ENCODE peak calls at places on chromosome 9, in eight cellular contexts. D, J, I, H, L, U, Y and N are unnamed samples.

GRCh38 chr9:79731483-79731882 is 159.7 kb downstream of the TLE4 start:
- DNase-seq in D (no peak), J (no peak), I (no peak), H (no peak), L (no peak), U (no peak), Y (no peak), N (no peak)

GRCh38 chr9:75053869-75054268 is 25.8 kb upstream of the CARNMT1 start:
- DNase-seq in D (no peak), J (no peak), I (no peak), H (no peak), L (no peak), U (no peak), Y (no peak), N (no peak)

GRCh38 chr9:19640023-19640422 is 148.8 kb downstream of the SLC24A2 start:
- DNase-seq in D (no peak), J (no peak), I (no peak), H (no peak), L (no peak), U (no peak), Y (no peak), N (no peak)

GRCh38 chr9:93254806-93255519 is 71.0 kb downstream of the WNK2 start:
- DNase-seq in D (peak), J (no peak), I (no peak), H (no peak), L (no peak), U (no peak), Y (no peak), N (no peak)

GRCh38 chr9:84366683-84367082 is 26.1 kb upstream of the SLC28A3 start:
- DNase-seq in D (no peak), J (no peak), I (no peak), H (no peak), L (no peak), U (no peak), Y (no peak), N (no peak)

GRCh38 chr9:12723409-12724028 is 30.3 kb downstream of the TYRP1 start:
- DNase-seq in D (no peak), J (no peak), I (no peak), H (peak), L (no peak), U (no peak), Y (no peak), N (no peak)

GRCh38 chr9:136267261-136268111 is 21.9 kb upstream of the QSOX2 start:
- DNase-seq in D (peak), J (peak), I (peak), H (peak), L (peak), U (peak), Y (peak), N (peak)

GRCh38 chr9:92483896-92484545 is 1.7 kb upstream of the ASPN start:
- DNase-seq in D (no peak), J (no peak), I (no peak), H (peak), L (no peak), U (no peak), Y (no peak), N (no peak)

GRCh38 chr9:93582115-93582514 is 5.7 kb downstream of the PHF2 start:
- DNase-seq in D (no peak), J (no peak), I (no peak), H (no peak), L (no peak), U (no peak), Y (no peak), N (no peak)

GRCh38 chr9:34125681-34126206 is 754 bp downstream of the DCAF12 start:
- DNase-seq in D (no peak), J (peak), I (peak), H (peak), L (no peak), U (no peak), Y (no peak), N (no peak)

GRCh38 chr9:87618931-87619330 is 107.0 kb upstream of the CTSL start:
- DNase-seq in D (no peak), J (no peak), I (no peak), H (no peak), L (no peak), U (no peak), Y (no peak), N (no peak)

GRCh38 chr9:95336281-95336680 is 18.8 kb upstream of the FANCC start:
- DNase-seq in D (no peak), J (no peak), I (no peak), H (no peak), L (no peak), U (no peak), Y (no peak), N (no peak)

GRCh38 chr9:126705767-126706697 is 92.3 kb downstream of the LMX1B start:
- DNase-seq in D (peak), J (peak), I (peak), H (peak), L (peak), U (no peak), Y (peak), N (peak)